ENCODE peak calls at places on chromosomes 16 and 17, in ten cellular contexts. L is neural progenitor cell, I is H1, R is endothelial cell of umbilical vein, O is GM23248, D is PC-9, N is fibroblast of lung, J is astrocyte, V is GM12878, T is HepG2. P is an unnamed sample.
A peak's percentile ranks its signal among the peaks of the same experiment; 100 is the strongest.

GRCh38 chr16:64864232-64864803 is 257.5 kb downstream of the CDH11 start:
- DNase-seq in L (no peak), I (no peak), R (no peak), O (peak; percentile 94), D (no peak), N (peak; percentile 95), J (peak; percentile 97), V (no peak), T (no peak), P (no peak)

GRCh38 chr17:67130768-67131167 is 86.4 kb downstream of the CACNG1 start:
- DNase-seq in L (no peak), I (no peak), R (no peak), O (no peak), D (no peak), N (no peak), J (no peak), V (no peak), T (peak; percentile 33), P (no peak)

GRCh38 chr17:48153711-48154642 is 46.4 kb downstream of the SNX11 start:
- DNase-seq in L (peak; percentile 72), I (no peak), R (peak; percentile 52), O (peak; percentile 72), D (peak; percentile 64), N (peak; percentile 71), J (peak; percentile 29), V (no peak), T (peak; percentile 68), P (peak; percentile 80)

GRCh38 chr16:88993006-88993787 is 16.2 kb upstream of the CBFA2T3 start:
- DNase-seq in L (peak; percentile 55), I (no peak), R (no peak), O (no peak), D (no peak), N (peak; percentile 4), J (no peak), V (no peak), T (no peak), P (no peak)

GRCh38 chr16:69145658-69146057 is 13.2 kb downstream of the UTP4 start:
- DNase-seq in L (no peak), I (no peak), R (no peak), O (peak; percentile 30), D (no peak), N (peak; percentile 21), J (peak; percentile 44), V (no peak), T (no peak), P (no peak)

GRCh38 chr17:62916684-62917571 is 49.1 kb upstream of the TANC2 start:
- DNase-seq in L (no peak), I (no peak), R (peak; percentile 92), O (no peak), D (no peak), N (peak; percentile 44), J (peak; percentile 88), V (no peak), T (no peak), P (no peak)

GRCh38 chr17:58084317-58084981 is 1.2 kb downstream of the DYNLL2 start:
- DNase-seq in L (peak; percentile 54), I (no peak), R (peak; percentile 32), O (peak; percentile 57), D (peak; percentile 69), N (peak; percentile 14), J (no peak), V (peak; percentile 19), T (peak; percentile 75), P (peak; percentile 72)

GRCh38 chr17:47702391-47702995 is 8.5 kb downstream of the TBKBP1 start:
- DNase-seq in L (no peak), I (no peak), R (no peak), O (no peak), D (no peak), N (no peak), J (no peak), V (no peak), T (no peak), P (no peak)

GRCh38 chr17:79154446-79154845 is 79.8 kb downstream of the ENGASE start:
- DNase-seq in L (no peak), I (no peak), R (no peak), O (no peak), D (no peak), N (no peak), J (no peak), V (no peak), T (no peak), P (no peak)
- TF ChIP-seq EZH2 in L (no peak), I (no peak), R (no peak), O (no peak), D (no peak), N (no peak), J (no peak), V (no peak), T (no peak), P (no peak)

GRCh38 chr16:81740163-81740562 is 38.9 kb upstream of the PLCG2 start:
- DNase-seq in L (no peak), I (no peak), R (no peak), O (no peak), D (no peak), N (no peak), J (no peak), V (peak; percentile 68), T (peak; percentile 31), P (peak; percentile 64)
- H3K27ac ChIP-seq in L (no peak overlapping the region), I (no peak overlapping the region), R (no peak overlapping the region), O (no peak overlapping the region), D (no peak overlapping the region), N (no peak overlapping the region), J (no peak overlapping the region), V (peak overlapping the region; percentile 78), T (no peak overlapping the region), P (peak overlapping the region; percentile 42)

GRCh38 chr16:1335211-1335971 is 1.9 kb downstream of the BAIAP3 start:
- DNase-seq in L (no peak), I (no peak), R (no peak), O (no peak), D (no peak), N (no peak), J (no peak), V (no peak), T (no peak), P (no peak)
- TF ChIP-seq EZH2 in L (no peak), I (no peak), R (no peak), O (no peak), D (no peak), N (no peak), J (peak; percentile 21), V (no peak), T (no peak), P (no peak)

GRCh38 chr16:82995927-82996441 is 369.2 kb downstream of the CDH13 start:
- DNase-seq in L (no peak), I (no peak), R (peak; percentile 96), O (peak; percentile 89), D (no peak), N (peak; percentile 92), J (peak; percentile 80), V (no peak), T (no peak), P (no peak)
- H3K27ac ChIP-seq in L (no peak overlapping the region), I (no peak overlapping the region), R (peak overlapping the region; percentile 91), O (peak overlapping the region; percentile 47), D (no peak overlapping the region), N (no peak overlapping the region), J (peak overlapping the region; percentile 60), V (no peak overlapping the region), T (no peak overlapping the region), P (no peak overlapping the region)

P was measured in GM23338.